ENCODE peak calls at places on chromosomes 11 and 22, in five cellular contexts. S is GM06990, B is astrocyte of the spinal cord, P is T-cell, U is A549. G is an unnamed sample.

GRCh38 chr11:44030276-44030932 is 17.4 kb upstream of the ACCSL start:
- DNase-seq in S (no peak), B (peak), P (no peak), U (no peak), G (peak)

GRCh38 chr11:31479073-31479472 is 30.3 kb downstream of the IMMP1L start:
- DNase-seq in S (no peak), B (no peak), P (no peak), U (no peak), G (no peak)

GRCh38 chr11:79080506-79080905 is 360.3 kb downstream of the TENM4 start:
- DNase-seq in S (no peak), B (no peak), P (no peak), U (no peak), G (no peak)

GRCh38 chr11:11279956-11280689 is 72.9 kb downstream of the CSNK2A3 start:
- DNase-seq in S (no peak), B (peak), P (no peak), U (no peak), G (peak)

GRCh38 chr11:24747275-24748251 is 250.7 kb downstream of the LUZP2 start:
- DNase-seq in S (no peak), B (no peak), P (no peak), U (no peak), G (no peak)

GRCh38 chr22:47259990-47260389 is 497.5 kb downstream of the TBC1D22A start:
- DNase-seq in S (no peak), B (no peak), P (no peak), U (peak), G (no peak)

GRCh38 chr11:65378208-65378927 is 4.1 kb downstream of the SLC25A45 start:
- DNase-seq in S (no peak), B (no peak), P (no peak), U (peak), G (no peak)

GRCh38 chr11:32161293-32161692 is 70.4 kb downstream of the RCN1 start:
- DNase-seq in S (no peak), B (no peak), P (no peak), U (no peak), G (no peak)

GRCh38 chr11:118996926-118997626 is 862 bp upstream of the CENATAC start:
- DNase-seq in S (peak), B (peak), P (no peak), U (peak), G (peak)

GRCh38 chr11:132640952-132641351 is 891.3 kb downstream of the OPCML start:
- DNase-seq in S (no peak), B (no peak), P (no peak), U (no peak), G (no peak)

GRCh38 chr22:38074181-38075104 is 9.5 kb downstream of the SLC16A8 start:
- DNase-seq in S (no peak), B (peak), P (no peak), U (no peak), G (peak)

GRCh38 chr22:33270596-33270995 is 212.4 kb upstream of the SYN3 start:
- DNase-seq in S (no peak), B (no peak), P (no peak), U (no peak), G (no peak)

GRCh38 chr22:25030636-25031035 is 78.1 kb downstream of the KIAA1671 start:
- DNase-seq in S (no peak), B (peak), P (no peak), U (no peak), G (no peak)

GRCh38 chr11:126874276-126874675 is 126.3 kb downstream of the KIRREL3 start:
- DNase-seq in S (no peak), B (peak), P (no peak), U (no peak), G (no peak)

GRCh38 chr22:37624017-37624365 is 15.4 kb downstream of the GGA1 start:
- DNase-seq in S (no peak), B (no peak), P (no peak), U (no peak), G (no peak)

GRCh38 chr11:68942090-68942620 is 38.5 kb downstream of the IGHMBP2 start:
- DNase-seq in S (no peak), B (no peak), P (no peak), U (no peak), G (no peak)

GRCh38 chr11:116078101-116078561 is 573.9 kb upstream of the CADM1 start:
- DNase-seq in S (peak), B (no peak), P (no peak), U (no peak), G (no peak)

GRCh38 chr11:121688860-121689614 is 236.3 kb upstream of the SORL1-AS1 start:
- DNase-seq in S (no peak), B (no peak), P (no peak), U (no peak), G (no peak)

GRCh38 chr11:70493891-70494290 is 95.6 kb downstream of the CTTN start:
- DNase-seq in S (no peak), B (no peak), P (no peak), U (no peak), G (no peak)

GRCh38 chr11:116813781-116814471 is 9.2 kb downstream of the APOA4 start:
- DNase-seq in S (no peak), B (no peak), P (no peak), U (no peak), G (peak)

GRCh38 chr11:110148775-110149744 is 55.9 kb downstream of the ZC3H12C start:
- DNase-seq in S (peak), B (peak), P (no peak), U (peak), G (peak)

GRCh38 chr11:101407324-101407723 is 176.5 kb downstream of the TRPC6 start:
- DNase-seq in S (no peak), B (peak), P (no peak), U (no peak), G (peak)

GRCh38 chr11:102116453-102117205 is 6.4 kb downstream of the YAP1 start:
- DNase-seq in S (no peak), B (no peak), P (no peak), U (peak), G (no peak)

GRCh38 chr11:123072279-123072678 is 10.3 kb upstream of the HSPA8 start:
- DNase-seq in S (no peak), B (no peak), P (no peak), U (no peak), G (no peak)

GRCh38 chr22:46612904-46613605 is 7.1 kb upstream of the GRAMD4 start:
- DNase-seq in S (peak), B (no peak), P (no peak), U (no peak), G (no peak)

GRCh38 chr22:40443675-40444482 is 73.5 kb downstream of the SGSM3 start:
- DNase-seq in S (no peak), B (no peak), P (no peak), U (no peak), G (peak)

GRCh38 chr11:46607516-46607915 is 9.5 kb downstream of the HARBI1 start:
- DNase-seq in S (no peak), B (no peak), P (no peak), U (no peak), G (no peak)

GRCh38 chr11:1262172-1263006 is 39.5 kb downstream of the MUC5B start:
- DNase-seq in S (peak), B (peak), P (peak), U (peak), G (peak)

GRCh38 chr11:34358258-34358665 is 452 bp upstream of the ABTB2 start:
- DNase-seq in S (peak), B (peak), P (no peak), U (peak), G (peak)

GRCh38 chr11:9755561-9755960 is 91.7 kb downstream of the SWAP70 start:
- DNase-seq in S (no peak), B (peak), P (no peak), U (no peak), G (peak)

GRCh38 chr22:39434243-39434653 is 22.6 kb upstream of the MGAT3 start:
- DNase-seq in S (no peak), B (no peak), P (no peak), U (no peak), G (no peak)

GRCh38 chr11:78354741-78355705 is 62.6 kb downstream of the GAB2 start:
- DNase-seq in S (no peak), B (peak), P (no peak), U (no peak), G (no peak)

GRCh38 chr11:105609341-105609781 is 512 bp upstream of the GRIA4 start:
- DNase-seq in S (no peak), B (peak), P (no peak), U (no peak), G (peak)

GRCh38 chr11:8095831-8096522 is 15.0 kb downstream of the TUB start:
- DNase-seq in S (no peak), B (no peak), P (no peak), U (no peak), G (no peak)

GRCh38 chr11:74232316-74232950 is 61.3 kb downstream of the PPME1 start:
- DNase-seq in S (no peak), B (no peak), P (peak), U (no peak), G (peak)

GRCh38 chr11:45816614-45817013 is 11.7 kb downstream of the SLC35C1 start:
- DNase-seq in S (no peak), B (no peak), P (no peak), U (no peak), G (no peak)

GRCh38 chr11:2150206-2150847 is 10.7 kb downstream of the INS start:
- DNase-seq in S (no peak), B (peak), P (no peak), U (peak), G (peak)

G was measured in cardiac fibroblast.